ENCODE peak calls at places on chromosomes 5 and 9, in four cellular contexts. One of them, this sample, is unnamed. For H3K9me3, the result is how much of the 10 kb centered on the place peaks cover.

GRCh38 chr9:100108572-100108971 is 9.5 kb downstream of the INVS start:
- ATAC-seq in left lung: no peak
- ATAC-seq in PC-3: no peak
- ATAC-seq in psoas muscle: no peak
- ATAC-seq in this sample: no peak

GRCh38 chr5:1474875-1475543 is 29.8 kb upstream of the SLC6A3 start:
- ATAC-seq in PC-3: no peak
- ATAC-seq in left lung: no peak
- ATAC-seq in psoas muscle: no peak
- ATAC-seq in this sample: no peak

GRCh38 chr5:69467442-69468225 is 25.0 kb upstream of the OCLN start:
- ATAC-seq in psoas muscle: no peak
- ATAC-seq in left lung: no peak
- ATAC-seq in PC-3: no peak
- ATAC-seq in this sample: no peak

GRCh38 chr5:154520861-154521453 is 42.9 kb upstream of the HAND1 start:
- ATAC-seq in psoas muscle: no peak
- ATAC-seq in left lung: peak
- ATAC-seq in PC-3: peak
- ATAC-seq in this sample: no peak

GRCh38 chr5:160366230-160366629 is 4.2 kb downstream of the C1QTNF2 start:
- ATAC-seq in psoas muscle: no peak
- ATAC-seq in PC-3: no peak
- ATAC-seq in left lung: no peak
- ATAC-seq in this sample: no peak

GRCh38 chr5:151447174-151448037 is at the start of gene SLC36A1:
- ATAC-seq in PC-3: peak
- ATAC-seq in psoas muscle: peak
- ATAC-seq in left lung: peak
- ATAC-seq in this sample: peak

GRCh38 chr9:136522354-136523237 is 23.3 kb downstream of the NOTCH1 start:
- ATAC-seq in left lung: peak
- ATAC-seq in psoas muscle: no peak
- ATAC-seq in PC-3: no peak
- ATAC-seq in this sample: no peak

GRCh38 chr5:56845277-56845676 is 29.9 kb downstream of the MAP3K1 start:
- ATAC-seq in PC-3: no peak
- ATAC-seq in left lung: peak
- ATAC-seq in psoas muscle: no peak
- ATAC-seq in this sample: no peak

GRCh38 chr9:105725370-105725769 is 31.0 kb downstream of the TMEM38B start:
- ATAC-seq in psoas muscle: no peak
- ATAC-seq in left lung: no peak
- ATAC-seq in PC-3: no peak
- ATAC-seq in this sample: no peak

GRCh38 chr5:171680485-171680884 is 105.1 kb upstream of the SMIM23 start:
- ATAC-seq in left lung: no peak
- ATAC-seq in psoas muscle: no peak
- ATAC-seq in PC-3: no peak
- ATAC-seq in this sample: no peak

GRCh38 chr5:2038337-2039179 is 155.8 kb upstream of the IRX4 start:
- ATAC-seq in PC-3: peak
- ATAC-seq in left lung: peak
- ATAC-seq in psoas muscle: peak
- ATAC-seq in this sample: peak

GRCh38 chr5:171258737-171259405 is 50.2 kb upstream of the TLX3 start:
- ATAC-seq in PC-3: no peak
- ATAC-seq in psoas muscle: no peak
- ATAC-seq in left lung: no peak
- ATAC-seq in this sample: no peak

GRCh38 chr5:125044491-125045282 is 298.2 kb upstream of the ZNF608 start:
- ATAC-seq in left lung: peak
- ATAC-seq in psoas muscle: peak
- ATAC-seq in PC-3: peak
- ATAC-seq in this sample: no peak

GRCh38 chr9:93301911-93302525 is 118.1 kb downstream of the WNK2 start:
- ATAC-seq in left lung: no peak
- ATAC-seq in psoas muscle: no peak
- ATAC-seq in PC-3: no peak
- ATAC-seq in this sample: no peak

GRCh38 chr5:133377736-133378135 is 234.6 kb downstream of the FSTL4 start:
- ATAC-seq in PC-3: no peak
- ATAC-seq in left lung: no peak
- ATAC-seq in psoas muscle: no peak
- ATAC-seq in this sample: no peak

GRCh38 chr5:976849-977751 is 31.5 kb upstream of the NKD2 start:
- ATAC-seq in psoas muscle: no peak
- ATAC-seq in PC-3: no peak
- ATAC-seq in left lung: no peak
- ATAC-seq in this sample: no peak

GRCh38 chr5:153088538-153088937 is 401.9 kb upstream of the GRIA1 start:
- ATAC-seq in psoas muscle: no peak
- ATAC-seq in left lung: no peak
- ATAC-seq in PC-3: no peak
- ATAC-seq in this sample: no peak

GRCh38 chr5:98975223-98975622 is 46.4 kb upstream of the CHD1 start:
- ATAC-seq in left lung: no peak
- ATAC-seq in psoas muscle: no peak
- ATAC-seq in PC-3: peak
- ATAC-seq in this sample: no peak

GRCh38 chr5:1523480-1523792 is 324 bp downstream of the LPCAT1 start:
- ATAC-seq in psoas muscle: no peak
- ATAC-seq in PC-3: peak
- ATAC-seq in left lung: no peak
- ATAC-seq in this sample: peak

GRCh38 chr9:79572891-79573696 is 1.3 kb downstream of the TLE4 start:
- ATAC-seq in left lung: peak
- ATAC-seq in psoas muscle: no peak
- ATAC-seq in PC-3: no peak
- ATAC-seq in this sample: no peak

GRCh38 chr9:98944130-98945074 is 695 bp downstream of the COL15A1 start:
- ATAC-seq in PC-3: peak
- ATAC-seq in left lung: peak
- ATAC-seq in psoas muscle: peak
- ATAC-seq in this sample: peak

GRCh38 chr9:125646222-125647100 is 60.5 kb downstream of the MAPKAP1 start:
- ATAC-seq in left lung: no peak
- ATAC-seq in psoas muscle: no peak
- ATAC-seq in PC-3: no peak
- ATAC-seq in this sample: no peak

GRCh38 chr5:151178372-151178771 is 20.8 kb upstream of the ANXA6 start:
- ATAC-seq in left lung: no peak
- ATAC-seq in psoas muscle: no peak
- ATAC-seq in PC-3: no peak
- ATAC-seq in this sample: no peak

GRCh38 chr9:126666155-126666803 is 52.6 kb downstream of the LMX1B start:
- ATAC-seq in psoas muscle: no peak
- ATAC-seq in left lung: no peak
- ATAC-seq in PC-3: no peak
- ATAC-seq in this sample: no peak

GRCh38 chr9:36897019-36897418 is 137.0 kb downstream of the PAX5 start:
- ATAC-seq in psoas muscle: no peak
- ATAC-seq in PC-3: no peak
- ATAC-seq in left lung: no peak
- ATAC-seq in this sample: no peak

GRCh38 chr5:91386120-91386519 is 3.0 kb upstream of the ARRDC3 start:
- ATAC-seq in left lung: no peak
- ATAC-seq in psoas muscle: no peak
- ATAC-seq in PC-3: no peak
- ATAC-seq in this sample: no peak

GRCh38 chr9:73180373-73180772 is 28.7 kb downstream of the ANXA1 start:
- ATAC-seq in psoas muscle: no peak
- ATAC-seq in left lung: peak
- ATAC-seq in PC-3: no peak
- ATAC-seq in this sample: no peak

GRCh38 chr9:81146684-81147337 is 542.5 kb downstream of the TLE1 start:
- ATAC-seq in PC-3: peak
- ATAC-seq in psoas muscle: no peak
- ATAC-seq in left lung: peak
- ATAC-seq in this sample: no peak

GRCh38 chr5:13536921-13537320 is 407.6 kb downstream of the DNAH5 start:
- ATAC-seq in left lung: no peak
- ATAC-seq in psoas muscle: no peak
- ATAC-seq in PC-3: no peak
- ATAC-seq in this sample: no peak

GRCh38 chr5:10601246-10602030 is 37.6 kb downstream of the ANKRD33B start:
- ATAC-seq in psoas muscle: peak
- ATAC-seq in PC-3: peak
- ATAC-seq in left lung: peak
- ATAC-seq in this sample: peak

GRCh38 chr5:76367623-76368366 is 35.3 kb upstream of the IQGAP2 start:
- ATAC-seq in psoas muscle: no peak
- ATAC-seq in PC-3: no peak
- ATAC-seq in left lung: no peak
- ATAC-seq in this sample: no peak

DNA sequence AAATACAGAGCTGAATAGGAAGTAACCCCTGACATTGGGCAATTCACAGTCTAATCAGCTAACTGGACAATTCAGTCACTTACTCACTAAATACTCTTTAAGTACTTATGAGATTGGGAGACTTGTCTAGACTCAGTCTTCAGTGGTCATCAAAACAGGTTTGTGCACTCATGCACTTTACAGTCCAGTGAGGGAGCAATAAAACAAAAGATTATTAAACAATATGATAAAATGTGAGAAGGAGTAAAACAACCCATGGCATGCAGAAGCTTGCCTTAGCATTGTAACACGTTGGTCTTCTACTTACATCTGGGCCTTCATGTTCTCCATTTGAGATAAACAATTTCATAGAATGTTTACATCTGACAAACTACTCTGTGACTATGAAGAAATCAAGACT is 11.4 kb upstream of the FBXO38 start:
- ATAC-seq in PC-3: no peak
- ATAC-seq in psoas muscle: no peak
- ATAC-seq in left lung: no peak
- ATAC-seq in this sample: no peak
- TF ChIP-seq CTCF in PC-3: no peak
- TF ChIP-seq CTCF in psoas muscle: no peak
- TF ChIP-seq CTCF in left lung: no peak
- TF ChIP-seq CTCF in this sample: no peak

GRCh38 chr5:52997424-52997823 is 8.3 kb downstream of the ITGA2 start:
- ATAC-seq in PC-3: no peak
- ATAC-seq in psoas muscle: no peak
- ATAC-seq in left lung: no peak
- ATAC-seq in this sample: no peak
- H3K27ac ChIP-seq in PC-3: no peak
- H3K27ac ChIP-seq in psoas muscle: no peak
- H3K27ac ChIP-seq in left lung: no peak
- H3K27ac ChIP-seq in this sample: peak

DNA sequence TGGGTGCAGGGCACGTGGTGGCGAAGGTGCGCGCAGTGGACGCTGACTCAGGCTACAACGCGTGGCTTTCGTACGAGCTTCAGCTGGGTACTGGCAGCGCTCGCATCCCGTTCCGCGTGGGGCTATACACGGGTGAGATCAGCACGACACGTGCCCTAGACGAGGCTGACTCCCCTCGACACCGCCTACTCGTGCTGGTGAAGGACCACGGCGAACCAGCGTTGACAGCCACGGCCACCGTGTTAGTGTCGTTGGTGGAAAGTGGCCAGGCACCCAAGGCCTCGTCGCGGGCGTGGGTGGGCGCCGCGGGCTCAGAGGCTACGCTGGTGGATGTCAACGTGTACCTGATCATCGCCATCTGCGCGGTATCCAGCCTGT is 2.1 kb downstream of the PCDHA2 start:
- ATAC-seq in PC-3: no peak
- ATAC-seq in psoas muscle: no peak
- ATAC-seq in left lung: no peak
- ATAC-seq in this sample: no peak
- H3K9me3 ChIP-seq in PC-3: under half
- H3K9me3 ChIP-seq in psoas muscle: under half
- H3K9me3 ChIP-seq in left lung: half or more
- H3K9me3 ChIP-seq in this sample: under half

GRCh38 chr5:38497946-38498345 is 58.5 kb downstream of the LIFR start:
- ATAC-seq in psoas muscle: peak
- ATAC-seq in left lung: peak
- ATAC-seq in PC-3: peak
- ATAC-seq in this sample: no peak
- TF ChIP-seq CTCF in psoas muscle: peak
- TF ChIP-seq CTCF in left lung: no peak
- TF ChIP-seq CTCF in PC-3: peak
- TF ChIP-seq CTCF in this sample: peak

GRCh38 chr5:66967102-66967501 is 229.5 kb downstream of the CD180 start:
- ATAC-seq in psoas muscle: peak
- ATAC-seq in PC-3: no peak
- ATAC-seq in left lung: peak
- ATAC-seq in this sample: no peak

GRCh38 chr5:66960373-66961137 is 236.0 kb downstream of the CD180 start:
- ATAC-seq in PC-3: no peak
- ATAC-seq in psoas muscle: no peak
- ATAC-seq in left lung: peak
- ATAC-seq in this sample: no peak

GRCh38 chr5:66959668-66960067 is 236.9 kb downstream of the CD180 start:
- ATAC-seq in PC-3: peak
- ATAC-seq in psoas muscle: no peak
- ATAC-seq in left lung: peak
- ATAC-seq in this sample: no peak

GRCh38 chr5:66966439-66966838 is 230.2 kb downstream of the CD180 start:
- ATAC-seq in PC-3: no peak
- ATAC-seq in left lung: no peak
- ATAC-seq in psoas muscle: no peak
- ATAC-seq in this sample: no peak

DNA sequence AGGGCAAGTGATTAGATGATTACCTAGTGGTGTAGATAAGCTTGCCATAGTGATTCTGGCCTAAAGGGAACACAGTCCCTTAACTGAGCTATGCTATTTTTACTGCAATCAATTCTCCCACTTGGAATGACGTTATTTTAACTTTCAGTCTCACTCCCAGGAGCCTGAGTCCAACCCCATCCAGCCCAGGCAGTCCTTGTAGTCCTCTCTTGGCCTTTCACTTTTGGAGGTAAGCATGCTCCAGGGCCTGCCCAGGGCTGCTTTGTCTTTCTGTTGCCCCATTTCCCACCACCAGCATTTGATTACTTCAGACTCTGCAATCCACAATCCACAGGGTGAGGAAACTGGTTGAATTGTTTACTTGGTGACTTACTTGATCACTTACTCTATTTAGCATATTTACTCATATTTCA is 233.0 kb downstream of the CD180 start:
- ATAC-seq in left lung: peak
- ATAC-seq in psoas muscle: peak
- ATAC-seq in PC-3: peak
- ATAC-seq in this sample: no peak
- H3K27ac ChIP-seq in left lung: no peak
- H3K27ac ChIP-seq in psoas muscle: no peak
- H3K27ac ChIP-seq in PC-3: peak
- H3K27ac ChIP-seq in this sample: no peak

This sample was measured in gastroesophageal sphincter.